ENCODE peak calls at places on chromosomes 4 and X, in ten cellular contexts. One of them, this sample, is unnamed.

GRCh38 chrX:68647156-68647957 is at the start of gene STARD8:
- DNase-seq in CD8-positive, alpha-beta T cell: no peak
- DNase-seq in Caco-2: peak
- DNase-seq in GM12864: no peak
- DNase-seq in psoas muscle: peak
- DNase-seq in foreskin fibroblast: peak
- DNase-seq in fibroblast of villous mesenchyme: peak
- DNase-seq in WERI-Rb-1: peak
- DNase-seq in HepG2: peak
- DNase-seq in tibial nerve: no peak
- DNase-seq in this sample: no peak

GRCh38 chrX:21487832-21488231 is 113.6 kb downstream of the CNKSR2 start:
- DNase-seq in CD8-positive, alpha-beta T cell: no peak
- DNase-seq in Caco-2: no peak
- DNase-seq in GM12864: no peak
- DNase-seq in psoas muscle: no peak
- DNase-seq in foreskin fibroblast: peak
- DNase-seq in fibroblast of villous mesenchyme: no peak
- DNase-seq in WERI-Rb-1: no peak
- DNase-seq in HepG2: peak
- DNase-seq in tibial nerve: no peak
- DNase-seq in this sample: no peak

GRCh38 chr4:16225139-16225538 is 1.1 kb downstream of the TAPT1 start:
- DNase-seq in CD8-positive, alpha-beta T cell: no peak
- DNase-seq in Caco-2: no peak
- DNase-seq in GM12864: no peak
- DNase-seq in psoas muscle: no peak
- DNase-seq in foreskin fibroblast: peak
- DNase-seq in fibroblast of villous mesenchyme: peak
- DNase-seq in WERI-Rb-1: no peak
- DNase-seq in HepG2: no peak
- DNase-seq in tibial nerve: no peak
- DNase-seq in this sample: no peak

GRCh38 chr4:1576200-1576960 is 107.7 kb downstream of the FAM53A start:
- DNase-seq in CD8-positive, alpha-beta T cell: no peak
- DNase-seq in Caco-2: no peak
- DNase-seq in GM12864: no peak
- DNase-seq in psoas muscle: peak
- DNase-seq in foreskin fibroblast: no peak
- DNase-seq in fibroblast of villous mesenchyme: no peak
- DNase-seq in WERI-Rb-1: no peak
- DNase-seq in HepG2: no peak
- DNase-seq in tibial nerve: no peak
- DNase-seq in this sample: no peak

GRCh38 chr4:33746979-33747378 is 2497.3 kb downstream of the ARAP2 start:
- DNase-seq in CD8-positive, alpha-beta T cell: no peak
- DNase-seq in Caco-2: no peak
- DNase-seq in GM12864: no peak
- DNase-seq in psoas muscle: no peak
- DNase-seq in foreskin fibroblast: peak
- DNase-seq in fibroblast of villous mesenchyme: no peak
- DNase-seq in WERI-Rb-1: no peak
- DNase-seq in HepG2: no peak
- DNase-seq in tibial nerve: no peak
- DNase-seq in this sample: no peak

GRCh38 chrX:123860506-123860840 is 620 bp downstream of the XIAP start:
- DNase-seq in CD8-positive, alpha-beta T cell: no peak
- DNase-seq in Caco-2: no peak
- DNase-seq in GM12864: no peak
- DNase-seq in psoas muscle: no peak
- DNase-seq in foreskin fibroblast: no peak
- DNase-seq in fibroblast of villous mesenchyme: peak
- DNase-seq in WERI-Rb-1: no peak
- DNase-seq in HepG2: peak
- DNase-seq in tibial nerve: no peak
- DNase-seq in this sample: no peak

GRCh38 chr4:80007745-80008149 is 65.3 kb downstream of the ANTXR2 start:
- DNase-seq in CD8-positive, alpha-beta T cell: no peak
- DNase-seq in Caco-2: no peak
- DNase-seq in GM12864: no peak
- DNase-seq in psoas muscle: no peak
- DNase-seq in foreskin fibroblast: no peak
- DNase-seq in fibroblast of villous mesenchyme: peak
- DNase-seq in WERI-Rb-1: no peak
- DNase-seq in HepG2: no peak
- DNase-seq in tibial nerve: no peak
- DNase-seq in this sample: no peak

GRCh38 chr4:98314791-98315565 is 53.8 kb downstream of the RAP1GDS1 start:
- DNase-seq in CD8-positive, alpha-beta T cell: no peak
- DNase-seq in Caco-2: no peak
- DNase-seq in GM12864: no peak
- DNase-seq in psoas muscle: no peak
- DNase-seq in foreskin fibroblast: peak
- DNase-seq in fibroblast of villous mesenchyme: no peak
- DNase-seq in WERI-Rb-1: no peak
- DNase-seq in HepG2: no peak
- DNase-seq in tibial nerve: no peak
- DNase-seq in this sample: no peak

GRCh38 chr4:101334963-101335572 is 12.3 kb downstream of the PPP3CA start:
- DNase-seq in CD8-positive, alpha-beta T cell: no peak
- DNase-seq in Caco-2: no peak
- DNase-seq in GM12864: no peak
- DNase-seq in psoas muscle: no peak
- DNase-seq in foreskin fibroblast: no peak
- DNase-seq in fibroblast of villous mesenchyme: peak
- DNase-seq in WERI-Rb-1: no peak
- DNase-seq in HepG2: no peak
- DNase-seq in tibial nerve: no peak
- DNase-seq in this sample: no peak

GRCh38 chrX:34875204-34875603 is 67.4 kb upstream of the FAM47B start:
- DNase-seq in CD8-positive, alpha-beta T cell: no peak
- DNase-seq in Caco-2: no peak
- DNase-seq in GM12864: no peak
- DNase-seq in psoas muscle: no peak
- DNase-seq in foreskin fibroblast: peak
- DNase-seq in fibroblast of villous mesenchyme: peak
- DNase-seq in WERI-Rb-1: no peak
- DNase-seq in HepG2: no peak
- DNase-seq in tibial nerve: no peak
- DNase-seq in this sample: no peak

GRCh38 chrX:47927212-47927611 is 76.6 kb downstream of the ZNF182 start:
- DNase-seq in CD8-positive, alpha-beta T cell: no peak
- DNase-seq in Caco-2: no peak
- DNase-seq in GM12864: no peak
- DNase-seq in psoas muscle: no peak
- DNase-seq in foreskin fibroblast: no peak
- DNase-seq in fibroblast of villous mesenchyme: no peak
- DNase-seq in WERI-Rb-1: no peak
- DNase-seq in HepG2: no peak
- DNase-seq in tibial nerve: no peak
- DNase-seq in this sample: no peak

GRCh38 chr4:79959652-79960051 is 113.4 kb downstream of the ANTXR2 start:
- DNase-seq in CD8-positive, alpha-beta T cell: no peak
- DNase-seq in Caco-2: no peak
- DNase-seq in GM12864: no peak
- DNase-seq in psoas muscle: no peak
- DNase-seq in foreskin fibroblast: no peak
- DNase-seq in fibroblast of villous mesenchyme: no peak
- DNase-seq in WERI-Rb-1: no peak
- DNase-seq in HepG2: no peak
- DNase-seq in tibial nerve: no peak
- DNase-seq in this sample: no peak

GRCh38 chrX:98380556-98380955 is 1496.8 kb downstream of the RPA4 start:
- DNase-seq in CD8-positive, alpha-beta T cell: no peak
- DNase-seq in Caco-2: no peak
- DNase-seq in GM12864: no peak
- DNase-seq in psoas muscle: no peak
- DNase-seq in foreskin fibroblast: no peak
- DNase-seq in fibroblast of villous mesenchyme: no peak
- DNase-seq in WERI-Rb-1: no peak
- DNase-seq in HepG2: no peak
- DNase-seq in tibial nerve: no peak
- DNase-seq in this sample: no peak

GRCh38 chrX:152642931-152643525 is 5.3 kb downstream of the GABRQ start:
- DNase-seq in CD8-positive, alpha-beta T cell: no peak
- DNase-seq in Caco-2: no peak
- DNase-seq in GM12864: no peak
- DNase-seq in psoas muscle: no peak
- DNase-seq in foreskin fibroblast: peak
- DNase-seq in fibroblast of villous mesenchyme: no peak
- DNase-seq in WERI-Rb-1: no peak
- DNase-seq in HepG2: no peak
- DNase-seq in tibial nerve: no peak
- DNase-seq in this sample: no peak

GRCh38 chr4:25863347-25863784 is 578 bp upstream of the SEL1L3 start:
- DNase-seq in CD8-positive, alpha-beta T cell: no peak
- DNase-seq in Caco-2: peak
- DNase-seq in GM12864: no peak
- DNase-seq in psoas muscle: no peak
- DNase-seq in foreskin fibroblast: no peak
- DNase-seq in fibroblast of villous mesenchyme: no peak
- DNase-seq in WERI-Rb-1: peak
- DNase-seq in HepG2: no peak
- DNase-seq in tibial nerve: no peak
- DNase-seq in this sample: no peak
- H3K4me3 ChIP-seq in CD8-positive, alpha-beta T cell: peak
- H3K4me3 ChIP-seq in Caco-2: peak
- H3K4me3 ChIP-seq in GM12864: peak
- H3K4me3 ChIP-seq in psoas muscle: peak
- H3K4me3 ChIP-seq in foreskin fibroblast: peak
- H3K4me3 ChIP-seq in fibroblast of villous mesenchyme: peak
- H3K4me3 ChIP-seq in WERI-Rb-1: peak
- H3K4me3 ChIP-seq in HepG2: peak
- H3K4me3 ChIP-seq in tibial nerve: peak
- H3K4me3 ChIP-seq in this sample: peak

GRCh38 chr4:114417214-114417613 is 181.4 kb upstream of the UGT8 start:
- DNase-seq in CD8-positive, alpha-beta T cell: no peak
- DNase-seq in Caco-2: peak
- DNase-seq in GM12864: no peak
- DNase-seq in psoas muscle: no peak
- DNase-seq in foreskin fibroblast: no peak
- DNase-seq in fibroblast of villous mesenchyme: no peak
- DNase-seq in WERI-Rb-1: no peak
- DNase-seq in HepG2: peak
- DNase-seq in tibial nerve: no peak
- DNase-seq in this sample: no peak
- TF ChIP-seq CTCF in CD8-positive, alpha-beta T cell: no peak
- TF ChIP-seq CTCF in Caco-2: peak
- TF ChIP-seq CTCF in GM12864: no peak
- TF ChIP-seq CTCF in psoas muscle: no peak
- TF ChIP-seq CTCF in foreskin fibroblast: no peak
- TF ChIP-seq CTCF in fibroblast of villous mesenchyme: no peak
- TF ChIP-seq CTCF in WERI-Rb-1: no peak
- TF ChIP-seq CTCF in HepG2: no peak
- TF ChIP-seq CTCF in tibial nerve: no peak
- TF ChIP-seq CTCF in this sample: no peak

GRCh38 chr4:38994135-38994534 is 38.1 kb downstream of the TMEM156 start:
- DNase-seq in CD8-positive, alpha-beta T cell: no peak
- DNase-seq in Caco-2: no peak
- DNase-seq in GM12864: no peak
- DNase-seq in psoas muscle: no peak
- DNase-seq in foreskin fibroblast: no peak
- DNase-seq in fibroblast of villous mesenchyme: no peak
- DNase-seq in WERI-Rb-1: no peak
- DNase-seq in HepG2: no peak
- DNase-seq in tibial nerve: no peak
- DNase-seq in this sample: no peak
- H3K4me3 ChIP-seq in CD8-positive, alpha-beta T cell: no peak
- H3K4me3 ChIP-seq in Caco-2: no peak
- H3K4me3 ChIP-seq in GM12864: no peak
- H3K4me3 ChIP-seq in psoas muscle: no peak
- H3K4me3 ChIP-seq in foreskin fibroblast: no peak
- H3K4me3 ChIP-seq in fibroblast of villous mesenchyme: no peak
- H3K4me3 ChIP-seq in WERI-Rb-1: no peak
- H3K4me3 ChIP-seq in HepG2: no peak
- H3K4me3 ChIP-seq in tibial nerve: no peak
- H3K4me3 ChIP-seq in this sample: no peak

GRCh38 chr4:56049428-56050212 is 100.9 kb downstream of the CEP135 start:
- DNase-seq in CD8-positive, alpha-beta T cell: no peak
- DNase-seq in Caco-2: peak
- DNase-seq in GM12864: no peak
- DNase-seq in psoas muscle: no peak
- DNase-seq in foreskin fibroblast: peak
- DNase-seq in fibroblast of villous mesenchyme: no peak
- DNase-seq in WERI-Rb-1: peak
- DNase-seq in HepG2: no peak
- DNase-seq in tibial nerve: no peak
- DNase-seq in this sample: no peak

GRCh38 chr4:56051710-56052075 is 102.9 kb downstream of the CEP135 start:
- DNase-seq in CD8-positive, alpha-beta T cell: no peak
- DNase-seq in Caco-2: no peak
- DNase-seq in GM12864: no peak
- DNase-seq in psoas muscle: no peak
- DNase-seq in foreskin fibroblast: no peak
- DNase-seq in fibroblast of villous mesenchyme: no peak
- DNase-seq in WERI-Rb-1: no peak
- DNase-seq in HepG2: no peak
- DNase-seq in tibial nerve: no peak
- DNase-seq in this sample: no peak

GRCh38 chr4:56050584-56050983 is 101.8 kb downstream of the CEP135 start:
- DNase-seq in CD8-positive, alpha-beta T cell: no peak
- DNase-seq in Caco-2: no peak
- DNase-seq in GM12864: no peak
- DNase-seq in psoas muscle: no peak
- DNase-seq in foreskin fibroblast: no peak
- DNase-seq in fibroblast of villous mesenchyme: no peak
- DNase-seq in WERI-Rb-1: no peak
- DNase-seq in HepG2: no peak
- DNase-seq in tibial nerve: no peak
- DNase-seq in this sample: no peak

GRCh38 chr4:56051049-56051709 is 102.4 kb downstream of the CEP135 start:
- DNase-seq in CD8-positive, alpha-beta T cell: no peak
- DNase-seq in Caco-2: no peak
- DNase-seq in GM12864: no peak
- DNase-seq in psoas muscle: no peak
- DNase-seq in foreskin fibroblast: no peak
- DNase-seq in fibroblast of villous mesenchyme: no peak
- DNase-seq in WERI-Rb-1: no peak
- DNase-seq in HepG2: no peak
- DNase-seq in tibial nerve: no peak
- DNase-seq in this sample: no peak

DNA sequence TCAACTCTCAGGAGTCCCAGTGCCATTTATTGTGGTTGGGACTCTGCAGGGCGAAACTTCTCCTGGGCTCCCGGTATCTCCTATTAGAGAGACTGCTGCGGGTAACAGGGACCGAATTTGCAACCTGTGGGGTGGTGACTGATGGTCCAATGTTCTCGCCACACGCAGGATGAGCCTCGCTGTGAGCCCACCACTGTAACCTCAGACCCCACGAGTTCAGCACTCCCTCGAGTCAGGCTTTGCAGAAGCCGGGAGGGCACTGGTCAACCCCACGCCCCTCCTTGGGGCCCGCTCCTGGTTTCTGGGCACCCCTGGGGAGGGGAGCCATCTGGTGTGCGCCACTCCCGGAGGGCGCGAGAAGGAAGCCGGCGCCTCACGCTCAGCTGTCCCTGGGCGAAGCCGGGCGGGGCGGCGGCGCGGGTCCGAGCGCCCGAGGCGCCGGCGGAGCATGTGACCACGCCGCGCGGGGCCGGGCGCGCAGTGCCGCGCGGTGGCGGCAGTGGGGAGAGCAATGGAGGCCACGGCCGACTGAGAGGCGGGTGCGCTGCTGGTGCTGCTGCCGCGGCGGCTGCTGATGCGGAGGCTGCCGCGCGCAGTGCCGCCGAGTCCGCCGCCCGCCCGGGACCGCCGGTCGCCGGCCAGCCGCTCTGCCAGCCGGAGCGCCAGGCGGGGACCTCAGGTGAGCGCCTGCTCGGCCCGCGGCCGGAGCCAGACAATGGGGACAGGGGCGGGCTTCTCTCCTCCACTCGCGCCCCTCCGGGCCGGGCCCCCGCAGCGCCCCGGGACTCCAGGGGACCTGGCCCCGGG is 100.1 kb downstream of the CEP135 start:
- DNase-seq in CD8-positive, alpha-beta T cell: no peak
- DNase-seq in Caco-2: peak
- DNase-seq in GM12864: no peak
- DNase-seq in psoas muscle: no peak
- DNase-seq in foreskin fibroblast: peak
- DNase-seq in fibroblast of villous mesenchyme: peak
- DNase-seq in WERI-Rb-1: peak
- DNase-seq in HepG2: no peak
- DNase-seq in tibial nerve: no peak
- DNase-seq in this sample: no peak
- TF ChIP-seq CTCF in CD8-positive, alpha-beta T cell: no peak
- TF ChIP-seq CTCF in Caco-2: no peak
- TF ChIP-seq CTCF in GM12864: peak
- TF ChIP-seq CTCF in psoas muscle: peak
- TF ChIP-seq CTCF in foreskin fibroblast: peak
- TF ChIP-seq CTCF in fibroblast of villous mesenchyme: peak
- TF ChIP-seq CTCF in WERI-Rb-1: peak
- TF ChIP-seq CTCF in HepG2: peak
- TF ChIP-seq CTCF in tibial nerve: peak
- TF ChIP-seq CTCF in this sample: peak